ENCODE peak calls at places on chromosome 9, in seven cellular contexts. N is RWPE1, P is astrocyte of the cerebellum, Q is WERI-Rb-1, W is colonic mucosa, G is GM23338, H is WTC11. V is an unnamed sample.

GRCh38 chr9:35798658-35799366 is 7.4 kb downstream of the NPR2 start:
- DNase-seq in P (no peak), Q (no peak), N (peak), W (no peak), H (no peak), G (no peak), V (no peak)

GRCh38 chr9:73023025-73023541 is 70.2 kb upstream of the ALDH1A1 start:
- DNase-seq in P (peak), H (peak), N (peak), W (peak), G (peak), Q (peak), V (peak)

GRCh38 chr9:87152206-87152605 is 204.9 kb upstream of the GAS1 start:
- DNase-seq in N (no peak), Q (no peak), W (no peak), G (no peak), P (no peak), H (no peak), V (no peak)

GRCh38 chr9:121019282-121019681 is 30.8 kb downstream of the C5 start:
- DNase-seq in Q (no peak), P (no peak), W (no peak), H (no peak), G (no peak), N (no peak), V (no peak)

GRCh38 chr9:105129731-105130130 is 114.7 kb upstream of the SLC44A1 start:
- DNase-seq in P (no peak), Q (no peak), N (no peak), W (no peak), G (no peak), H (no peak), V (no peak)

GRCh38 chr9:68552700-68553099 is 12.0 kb upstream of the TMEM252 start:
- DNase-seq in Q (no peak), W (no peak), N (peak), H (no peak), G (no peak), P (peak), V (no peak)

GRCh38 chr9:136974834-136975535 is 2.3 kb upstream of the PTGDS start:
- DNase-seq in H (no peak), P (no peak), Q (no peak), N (peak), G (no peak), W (no peak), V (no peak)

GRCh38 chr9:2339416-2339815 is 282.2 kb upstream of the VLDLR start:
- DNase-seq in Q (no peak), G (no peak), P (no peak), W (no peak), N (no peak), H (no peak), V (no peak)

GRCh38 chr9:129613520-129614175 is 7.3 kb downstream of the C9orf50 start:
- DNase-seq in W (no peak), H (no peak), G (no peak), Q (peak), P (no peak), N (no peak), V (peak)

GRCh38 chr9:84139296-84140100 is 158.9 kb downstream of the RMI1 start:
- DNase-seq in H (no peak), N (peak), P (peak), G (no peak), W (peak), Q (no peak), V (no peak)

GRCh38 chr9:34546834-34547827 is 24.3 kb upstream of the ENHO start:
- DNase-seq in H (peak), G (peak), P (peak), W (peak), N (peak), Q (peak), V (peak)

GRCh38 chr9:38527507-38527906 is 92.9 kb downstream of the ANKRD18A start:
- DNase-seq in N (no peak), H (no peak), G (no peak), Q (no peak), P (no peak), W (no peak), V (no peak)

GRCh38 chr9:16341176-16341575 is 529.3 kb downstream of the BNC2 start:
- DNase-seq in W (no peak), Q (no peak), P (no peak), H (no peak), N (peak), G (no peak), V (no peak)

GRCh38 chr9:70285981-70286616 is 27.3 kb downstream of the SMC5 start:
- DNase-seq in N (no peak), P (no peak), H (no peak), G (no peak), Q (no peak), W (no peak), V (no peak)

GRCh38 chr9:135990468-135991429 is 29.6 kb upstream of the UBAC1 start:
- DNase-seq in H (peak), N (peak), Q (peak), W (peak), G (peak), P (peak), V (peak)

GRCh38 chr9:97396256-97396655 is 15.6 kb upstream of the TDRD7 start:
- DNase-seq in H (no peak), P (no peak), W (no peak), G (no peak), N (no peak), Q (no peak), V (no peak)

GRCh38 chr9:121135642-121136041 is 60.9 kb downstream of the CNTRL start:
- DNase-seq in G (no peak), N (no peak), P (no peak), Q (no peak), W (no peak), H (no peak), V (no peak)

GRCh38 chr9:136312436-136312835 is 8.5 kb upstream of the CCDC187 start:
- DNase-seq in P (no peak), N (peak), Q (peak), H (no peak), W (no peak), G (peak), V (peak)

GRCh38 chr9:123355761-123356520 is at the start of gene CRB2:
- DNase-seq in N (no peak), P (no peak), Q (peak), H (peak), G (peak), W (no peak), V (peak)

GRCh38 chr9:123356851-123357747 is 1.1 kb downstream of the CRB2 start:
- DNase-seq in G (no peak), N (no peak), P (no peak), W (no peak), Q (peak), H (no peak), V (no peak)

GRCh38 chr9:123353984-123354591 is 1.9 kb upstream of the CRB2 start:
- DNase-seq in W (peak), N (peak), G (peak), P (no peak), H (peak), Q (peak), V (peak)

GRCh38 chr9:123353041-123353440 is 3.0 kb upstream of the CRB2 start:
- DNase-seq in P (no peak), W (no peak), N (no peak), H (no peak), G (no peak), Q (no peak), V (no peak)

DNA sequence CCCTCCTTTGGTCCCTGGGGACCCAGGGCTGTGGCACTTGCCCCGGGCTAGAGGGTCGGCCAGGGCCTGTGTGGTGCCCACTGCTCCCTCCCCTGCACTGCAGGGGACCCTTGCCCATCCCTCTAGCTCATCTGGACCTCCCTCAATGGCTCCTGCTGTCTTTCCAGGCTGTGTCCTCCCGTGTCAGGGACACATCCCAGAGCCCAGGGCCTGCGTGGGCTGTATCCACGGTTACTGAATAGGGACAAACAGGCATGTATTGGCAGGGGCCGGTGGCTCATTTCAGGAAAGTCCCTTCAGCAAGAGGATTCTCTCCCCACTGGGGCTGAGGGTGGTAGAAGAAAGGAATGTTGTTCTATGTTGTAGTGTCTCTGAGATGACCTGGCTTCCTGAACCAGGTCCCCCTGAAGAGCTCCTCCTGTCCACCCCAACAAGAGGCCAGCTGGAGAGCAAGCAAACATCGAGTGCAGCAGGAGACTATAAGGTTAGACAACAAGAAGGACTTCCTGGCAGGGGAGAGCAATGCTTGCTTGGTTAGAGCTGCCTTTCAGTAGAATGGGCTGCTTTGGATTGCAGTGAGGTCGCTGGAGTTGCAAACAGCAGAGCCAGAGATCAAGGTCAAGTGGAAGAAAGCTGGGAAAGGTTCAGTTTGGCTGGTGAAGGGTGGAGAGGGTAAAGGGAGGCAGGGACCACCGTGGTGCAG is 1.0 kb upstream of the CRB2 start:
- DNase-seq in N (no peak), G (no peak), Q (no peak), H (no peak), W (no peak), P (no peak), V (no peak)
- TF ChIP-seq CTCF in N (no peak), G (no peak), Q (no peak), H (no peak), W (no peak), P (no peak), V (no peak)

DNA sequence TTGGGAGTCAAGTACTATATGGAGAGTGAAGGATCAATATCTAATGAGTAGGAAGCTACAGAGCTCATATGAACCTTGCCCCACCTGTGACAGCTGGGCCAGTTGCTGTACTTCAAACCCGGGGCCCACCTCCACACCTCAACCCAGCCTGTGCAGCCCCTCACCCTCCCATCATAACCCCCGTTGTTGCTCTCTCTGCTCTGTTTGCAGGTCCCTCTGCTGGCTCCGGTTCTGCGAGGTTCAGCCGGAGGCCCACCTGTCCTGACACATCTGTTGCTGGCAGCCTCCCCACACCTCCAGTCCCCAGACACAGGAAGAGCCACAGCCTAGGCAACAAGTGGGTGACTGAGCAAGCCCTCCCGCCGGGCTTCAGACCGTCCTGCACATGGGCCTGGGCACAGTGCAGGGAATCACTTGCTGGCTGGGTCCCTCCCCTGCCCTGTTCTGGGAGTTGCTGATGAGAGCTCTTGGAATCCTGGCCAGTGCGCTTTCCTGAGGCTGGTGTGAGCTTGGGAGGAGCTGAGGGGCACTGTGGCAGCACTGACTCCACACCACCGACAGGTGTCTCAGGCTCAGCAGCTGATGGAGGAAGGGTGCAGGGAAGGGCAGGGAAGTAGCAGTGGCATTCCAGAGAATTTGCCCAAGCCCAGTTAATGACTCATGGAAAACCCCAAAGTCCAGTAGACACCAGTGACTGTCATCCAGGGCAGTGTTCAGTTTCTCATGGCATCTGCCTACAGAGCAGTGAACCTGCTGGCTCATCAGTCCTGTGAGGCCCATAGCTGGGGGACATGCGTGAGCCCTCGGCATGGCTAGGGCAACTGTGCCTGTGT is 69.5 kb upstream of the GARNL3 start:
- DNase-seq in Q (no peak), G (peak), H (peak), N (peak), W (no peak), P (no peak), V (peak)
- TF ChIP-seq CTCF in Q (peak), G (no peak), H (no peak), N (no peak), W (no peak), P (no peak), V (no peak)

GRCh38 chr9:91954841-91955471 is 4.9 kb upstream of the ROR2 start:
- DNase-seq in W (peak), P (peak), H (peak), G (peak), N (peak), Q (peak), V (peak)
- TF ChIP-seq CTCF in W (peak), P (peak), H (peak), G (peak), N (peak), Q (peak), V (peak)

GRCh38 chr9:92440751-92441046 is 16.4 kb upstream of the OMD start:
- DNase-seq in P (no peak), W (no peak), N (no peak), H (no peak), G (no peak), Q (no peak), V (no peak)

GRCh38 chr9:92444841-92445240 is 20.6 kb upstream of the OMD start:
- DNase-seq in P (no peak), W (no peak), H (no peak), Q (peak), N (no peak), G (no peak), V (no peak)

GRCh38 chr9:92435263-92435662 is 11.0 kb upstream of the OMD start:
- DNase-seq in Q (no peak), W (no peak), P (no peak), N (no peak), G (no peak), H (no peak), V (no peak)

GRCh38 chr9:92439921-92440750 is 15.9 kb upstream of the OMD start:
- DNase-seq in W (no peak), Q (no peak), N (peak), P (no peak), H (no peak), G (no peak), V (no peak)

DNA sequence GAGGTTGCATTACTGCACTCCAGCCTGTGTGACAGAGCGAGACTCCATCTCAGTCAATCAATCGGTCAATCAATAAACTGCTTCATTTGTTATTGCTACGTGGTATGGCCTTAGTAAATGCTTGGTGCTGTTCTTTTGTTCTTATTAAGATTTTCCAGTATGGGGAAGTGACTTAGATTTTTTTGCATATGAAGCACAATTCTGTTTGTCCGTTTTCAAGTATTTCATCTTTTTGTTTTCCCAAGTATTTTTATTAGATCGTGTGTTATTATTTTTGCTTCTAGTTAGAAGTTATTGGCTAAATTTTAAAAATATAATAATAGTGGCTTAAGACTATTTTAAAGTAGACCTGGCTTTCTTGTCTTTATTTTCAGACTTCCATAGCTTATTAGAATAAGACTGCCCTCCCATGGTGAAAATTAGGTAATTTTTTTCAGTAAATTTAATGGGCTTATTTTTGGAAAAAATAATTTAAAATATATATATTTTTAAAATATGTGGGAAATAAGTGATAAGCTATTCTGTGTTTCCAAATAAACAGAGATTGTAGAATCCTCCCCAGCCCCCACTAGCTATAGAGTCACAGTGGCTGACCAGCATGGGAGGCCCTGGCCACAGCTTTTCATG is 14.7 kb upstream of the OMD start:
- DNase-seq in W (no peak), Q (no peak), P (peak), H (no peak), G (no peak), N (peak), V (no peak)
- TF ChIP-seq CTCF in W (no peak), Q (no peak), P (peak), H (no peak), G (no peak), N (peak), V (no peak)

GRCh38 chr9:76545191-76545590 is 86.2 kb downstream of the GCNT1 start:
- DNase-seq in P (no peak), H (no peak), Q (no peak), W (peak), G (no peak), N (no peak), V (no peak)
- TF ChIP-seq CTCF in P (no peak), H (no peak), Q (no peak), W (no peak), G (no peak), N (no peak), V (no peak)

GRCh38 chr9:36991516-36992134 is 42.4 kb downstream of the PAX5 start:
- DNase-seq in Q (peak), H (peak), W (peak), P (no peak), N (peak), G (peak), V (peak)
- TF ChIP-seq CTCF in Q (peak), H (peak), W (no peak), P (peak), N (peak), G (peak), V (peak)